ENCODE peak calls at places on chromosomes 11 and 22, in four cellular contexts. S, O, F and Y are unnamed samples.

GRCh38 chr11:117870176-117870952 is 6.1 kb downstream of the FXYD6 start:
- DNase-seq in S (no peak), O (no peak), F (no peak), Y (no peak)

GRCh38 chr22:37283393-37283937 is 1.2 kb downstream of the CYTH4 start:
- DNase-seq in S (no peak), O (no peak), F (no peak), Y (peak)

GRCh38 chr11:15233386-15233785 is 118.7 kb downstream of the INSC start:
- DNase-seq in S (no peak), O (no peak), F (no peak), Y (no peak)

GRCh38 chr11:241634-242033 is 4.9 kb downstream of the PSMD13 start:
- DNase-seq in S (no peak), O (no peak), F (no peak), Y (no peak)

GRCh38 chr22:47194476-47195155 is 432.2 kb downstream of the TBC1D22A start:
- DNase-seq in S (no peak), O (no peak), F (no peak), Y (no peak)

GRCh38 chr22:37538590-37539357 is 19.6 kb upstream of the CARD10 start:
- DNase-seq in S (peak), O (peak), F (peak), Y (peak)

GRCh38 chr22:48660104-48660794 is 1167.4 kb downstream of the BRD1 start:
- DNase-seq in S (no peak), O (no peak), F (no peak), Y (no peak)

GRCh38 chr11:33579101-33579500 is 121.5 kb downstream of the C11orf91 start:
- DNase-seq in S (no peak), O (no peak), F (no peak), Y (no peak)

GRCh38 chr11:81098471-81098870 is 1635.2 kb downstream of the FAM181B start:
- DNase-seq in S (no peak), O (no peak), F (no peak), Y (no peak)

GRCh38 chr22:26671317-26672059 is 14.1 kb downstream of the MIAT start:
- DNase-seq in S (no peak), O (no peak), F (no peak), Y (peak)

GRCh38 chr11:88280673-88281316 is 56.7 kb downstream of the CTSC start:
- DNase-seq in S (no peak), O (no peak), F (no peak), Y (no peak)

GRCh38 chr11:102940714-102941588 is 14.6 kb downstream of the MMP13 start:
- DNase-seq in S (peak), O (peak), F (peak), Y (peak)

GRCh38 chr22:39290248-39290720 is 29.1 kb downstream of the RPL3 start:
- DNase-seq in S (no peak), O (no peak), F (no peak), Y (no peak)

GRCh38 chr11:92954003-92954402 is 15.4 kb upstream of the MTNR1B start:
- DNase-seq in S (no peak), O (no peak), F (no peak), Y (no peak)

GRCh38 chr11:63478896-63479295 is 12.1 kb downstream of the PLAAT5 start:
- DNase-seq in S (peak), O (peak), F (peak), Y (peak)
- H2AFZ ChIP-seq in S (no peak), O (peak), F (peak), Y (peak)

GRCh38 chr22:19873138-19873959 is 18.7 kb upstream of the GNB1L start:
- DNase-seq in S (no peak), O (no peak), F (no peak), Y (no peak)

GRCh38 chr22:19873960-19874306 is 19.3 kb upstream of the GNB1L start:
- DNase-seq in S (no peak), O (no peak), F (no peak), Y (no peak)

GRCh38 chr22:19875061-19875530 is 20.4 kb upstream of the GNB1L start:
- DNase-seq in S (no peak), O (no peak), F (no peak), Y (no peak)

GRCh38 chr22:19875531-19876313 is 21.0 kb upstream of the GNB1L start:
- DNase-seq in S (no peak), O (no peak), F (no peak), Y (no peak)

GRCh38 chr22:19874307-19875060 is 19.8 kb upstream of the GNB1L start:
- DNase-seq in S (no peak), O (no peak), F (peak), Y (no peak)
- H2AFZ ChIP-seq in S (no peak), O (no peak), F (peak), Y (no peak)

GRCh38 chr11:115610908-115611307 is 106.7 kb upstream of the CADM1 start:
- DNase-seq in S (no peak), O (no peak), F (no peak), Y (no peak)

GRCh38 chr11:115612331-115612730 is 108.1 kb upstream of the CADM1 start:
- DNase-seq in S (no peak), O (peak), F (no peak), Y (no peak)

GRCh38 chr11:115613004-115613403 is 108.8 kb upstream of the CADM1 start:
- DNase-seq in S (no peak), O (no peak), F (no peak), Y (no peak)

GRCh38 chr11:115608976-115609375 is 104.8 kb upstream of the CADM1 start:
- DNase-seq in S (no peak), O (no peak), F (no peak), Y (no peak)

DNA sequence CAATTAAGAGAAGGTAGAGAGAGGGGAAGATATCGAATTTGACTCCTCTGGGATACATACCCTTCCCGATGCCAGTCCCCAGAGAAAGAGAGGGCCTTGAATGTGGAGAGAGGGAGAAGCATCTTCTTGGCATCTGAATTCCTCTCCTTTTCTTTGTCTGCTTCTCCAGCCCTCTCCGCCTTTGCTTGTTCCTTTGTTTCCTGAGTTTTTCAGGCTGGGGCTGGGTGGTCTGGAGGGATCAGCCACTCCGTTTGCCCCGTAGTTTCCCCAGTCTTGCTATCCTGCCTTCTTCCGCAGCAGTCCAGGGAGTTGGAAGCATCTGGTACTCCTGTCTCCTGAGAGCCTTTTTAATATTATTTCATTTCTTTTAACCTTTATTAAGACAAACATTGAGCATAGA is 107.1 kb upstream of the CADM1 start:
- DNase-seq in S (no peak), O (no peak), F (peak), Y (no peak)
- H2AFZ ChIP-seq in S (no peak), O (no peak), F (no peak), Y (no peak)

GRCh38 chr11:42265072-42265471 is 805.6 kb upstream of the LRRC4C start:
- DNase-seq in S (no peak), O (no peak), F (no peak), Y (no peak)
- H2AFZ ChIP-seq in S (no peak), O (no peak), F (no peak), Y (no peak)

GRCh38 chr11:107929611-107930200 is 1.5 kb downstream of the RAB39A start:
- DNase-seq in S (no peak), O (no peak), F (no peak), Y (no peak)
- H2AFZ ChIP-seq in S (no peak), O (no peak), F (no peak), Y (no peak)

DNA sequence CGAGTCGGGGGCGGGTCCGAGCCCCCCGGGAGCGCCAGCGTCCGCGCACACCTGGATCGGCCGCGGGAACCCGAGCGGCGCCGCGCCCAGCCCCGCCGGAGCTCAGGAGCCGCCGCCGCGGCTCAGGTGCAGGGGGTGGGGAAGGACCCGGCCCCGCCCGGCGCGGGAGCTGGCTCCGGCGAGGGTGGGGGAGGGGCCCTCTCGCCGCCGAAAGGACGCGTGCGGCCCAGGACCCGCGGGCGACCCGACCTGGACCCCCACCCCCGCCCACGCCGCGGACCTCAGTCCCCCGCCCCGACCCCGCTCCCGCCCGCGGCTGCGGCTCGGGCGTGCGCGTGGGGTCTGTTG is at the start of gene SHANK2:
- DNase-seq in S (no peak), O (no peak), F (no peak), Y (no peak)
- H2AFZ ChIP-seq in S (no peak), O (peak), F (peak), Y (no peak)

GRCh38 chr22:43088616-43088978 is 594 bp downstream of the TTLL1 start:
- DNase-seq in S (no peak), O (no peak), F (no peak), Y (no peak)

GRCh38 chr22:43088979-43089717 is at the start of gene TTLL1:
- DNase-seq in S (peak), O (peak), F (peak), Y (peak)

GRCh38 chr22:43090130-43090789 is 1.1 kb upstream of the TTLL1 start:
- DNase-seq in S (peak), O (peak), F (no peak), Y (peak)

GRCh38 chr22:43081968-43082367 is 7.2 kb downstream of the TTLL1 start:
- DNase-seq in S (no peak), O (peak), F (no peak), Y (no peak)

GRCh38 chr22:43085658-43086606 is 3.3 kb downstream of the TTLL1 start:
- DNase-seq in S (peak), O (no peak), F (no peak), Y (no peak)
- H2AFZ ChIP-seq in S (peak), O (no peak), F (no peak), Y (no peak)